ENCODE peak calls at places on chromosome 11, in ten cellular contexts. One of them, this sample, is unnamed.

GRCh38 chr11:27933992-27934829 is 173.7 kb downstream of the KIF18A start:
- DNase-seq in activated CD8-positive, alpha-beta T cell treated with anti-CD3 and anti-CD28 coated beads for 36 hours: no peak
- DNase-seq in Calu3: peak; percentile 4
- DNase-seq in fibroblast of lung: peak; percentile 100
- DNase-seq in breast epithelium: no peak
- DNase-seq in psoas muscle: no peak
- DNase-seq in astrocyte of the spinal cord: peak; percentile 98
- DNase-seq in CD8-positive, alpha-beta T cell: no peak
- DNase-seq in tibial artery: no peak
- DNase-seq in astrocyte of the cerebellum: peak; percentile 95
- DNase-seq in this sample: peak; percentile 4

GRCh38 chr11:46295312-46295995 is 18.0 kb downstream of the CREB3L1 start:
- DNase-seq in Calu3: no peak
- DNase-seq in breast epithelium: peak; percentile 53
- DNase-seq in tibial artery: peak; percentile 65
- DNase-seq in psoas muscle: peak; percentile 81
- DNase-seq in CD8-positive, alpha-beta T cell: peak; percentile 76
- DNase-seq in astrocyte of the spinal cord: peak; percentile 82
- DNase-seq in fibroblast of lung: peak; percentile 82
- DNase-seq in astrocyte of the cerebellum: no peak
- DNase-seq in activated CD8-positive, alpha-beta T cell treated with anti-CD3 and anti-CD28 coated beads for 36 hours: peak; percentile 73
- DNase-seq in this sample: peak; percentile 90

GRCh38 chr11:70901951-70902521 is 350.3 kb downstream of the SHANK2 start:
- DNase-seq in CD8-positive, alpha-beta T cell: no peak
- DNase-seq in Calu3: no peak
- DNase-seq in astrocyte of the spinal cord: no peak
- DNase-seq in psoas muscle: no peak
- DNase-seq in fibroblast of lung: no peak
- DNase-seq in breast epithelium: peak; percentile 40
- DNase-seq in astrocyte of the cerebellum: no peak
- DNase-seq in tibial artery: no peak
- DNase-seq in activated CD8-positive, alpha-beta T cell treated with anti-CD3 and anti-CD28 coated beads for 36 hours: no peak
- DNase-seq in this sample: no peak

GRCh38 chr11:44923080-44923479 is 27.6 kb downstream of the TP53I11 start:
- DNase-seq in psoas muscle: no peak
- DNase-seq in astrocyte of the spinal cord: no peak
- DNase-seq in activated CD8-positive, alpha-beta T cell treated with anti-CD3 and anti-CD28 coated beads for 36 hours: peak; percentile 25
- DNase-seq in breast epithelium: no peak
- DNase-seq in CD8-positive, alpha-beta T cell: no peak
- DNase-seq in tibial artery: no peak
- DNase-seq in Calu3: no peak
- DNase-seq in astrocyte of the cerebellum: no peak
- DNase-seq in fibroblast of lung: no peak
- DNase-seq in this sample: no peak

GRCh38 chr11:61718046-61718531 is 34.3 kb upstream of the MYRF start:
- DNase-seq in CD8-positive, alpha-beta T cell: no peak
- DNase-seq in psoas muscle: no peak
- DNase-seq in Calu3: no peak
- DNase-seq in fibroblast of lung: no peak
- DNase-seq in breast epithelium: no peak
- DNase-seq in tibial artery: no peak
- DNase-seq in astrocyte of the cerebellum: no peak
- DNase-seq in activated CD8-positive, alpha-beta T cell treated with anti-CD3 and anti-CD28 coated beads for 36 hours: no peak
- DNase-seq in astrocyte of the spinal cord: no peak
- DNase-seq in this sample: no peak

GRCh38 chr11:12893787-12894672 is 115.1 kb upstream of the RASSF10 start:
- DNase-seq in astrocyte of the cerebellum: peak; percentile 53
- DNase-seq in Calu3: peak; percentile 74
- DNase-seq in astrocyte of the spinal cord: peak; percentile 68
- DNase-seq in breast epithelium: peak; percentile 55
- DNase-seq in fibroblast of lung: peak; percentile 75
- DNase-seq in activated CD8-positive, alpha-beta T cell treated with anti-CD3 and anti-CD28 coated beads for 36 hours: peak; percentile 74
- DNase-seq in psoas muscle: peak; percentile 49
- DNase-seq in tibial artery: peak; percentile 55
- DNase-seq in CD8-positive, alpha-beta T cell: peak; percentile 41
- DNase-seq in this sample: peak; percentile 78

GRCh38 chr11:11983427-11983826 is 25.0 kb downstream of the DKK3 start:
- DNase-seq in tibial artery: no peak
- DNase-seq in activated CD8-positive, alpha-beta T cell treated with anti-CD3 and anti-CD28 coated beads for 36 hours: no peak
- DNase-seq in astrocyte of the spinal cord: no peak
- DNase-seq in astrocyte of the cerebellum: no peak
- DNase-seq in CD8-positive, alpha-beta T cell: no peak
- DNase-seq in fibroblast of lung: no peak
- DNase-seq in psoas muscle: no peak
- DNase-seq in breast epithelium: no peak
- DNase-seq in Calu3: no peak
- DNase-seq in this sample: no peak

GRCh38 chr11:86064236-86064803 is 4.6 kb downstream of the PICALM start:
- DNase-seq in tibial artery: no peak
- DNase-seq in astrocyte of the cerebellum: no peak
- DNase-seq in astrocyte of the spinal cord: no peak
- DNase-seq in Calu3: no peak
- DNase-seq in activated CD8-positive, alpha-beta T cell treated with anti-CD3 and anti-CD28 coated beads for 36 hours: no peak
- DNase-seq in breast epithelium: no peak
- DNase-seq in fibroblast of lung: peak; percentile 49
- DNase-seq in psoas muscle: no peak
- DNase-seq in CD8-positive, alpha-beta T cell: no peak
- DNase-seq in this sample: no peak

GRCh38 chr11:84899740-84900139 is 727.4 kb downstream of the DLG2 start:
- DNase-seq in fibroblast of lung: peak; percentile 61
- DNase-seq in CD8-positive, alpha-beta T cell: no peak
- DNase-seq in astrocyte of the spinal cord: peak; percentile 7
- DNase-seq in tibial artery: no peak
- DNase-seq in Calu3: no peak
- DNase-seq in astrocyte of the cerebellum: no peak
- DNase-seq in activated CD8-positive, alpha-beta T cell treated with anti-CD3 and anti-CD28 coated beads for 36 hours: no peak
- DNase-seq in psoas muscle: no peak
- DNase-seq in breast epithelium: no peak
- DNase-seq in this sample: no peak

GRCh38 chr11:73149105-73149504 is 7.0 kb upstream of the FCHSD2 start:
- DNase-seq in fibroblast of lung: no peak
- DNase-seq in activated CD8-positive, alpha-beta T cell treated with anti-CD3 and anti-CD28 coated beads for 36 hours: no peak
- DNase-seq in tibial artery: no peak
- DNase-seq in astrocyte of the spinal cord: no peak
- DNase-seq in breast epithelium: no peak
- DNase-seq in CD8-positive, alpha-beta T cell: no peak
- DNase-seq in psoas muscle: no peak
- DNase-seq in Calu3: no peak
- DNase-seq in astrocyte of the cerebellum: no peak
- DNase-seq in this sample: no peak

GRCh38 chr11:73147771-73148681 is 5.9 kb upstream of the FCHSD2 start:
- DNase-seq in activated CD8-positive, alpha-beta T cell treated with anti-CD3 and anti-CD28 coated beads for 36 hours: no peak
- DNase-seq in CD8-positive, alpha-beta T cell: no peak
- DNase-seq in breast epithelium: no peak
- DNase-seq in astrocyte of the spinal cord: no peak
- DNase-seq in Calu3: no peak
- DNase-seq in fibroblast of lung: no peak
- DNase-seq in tibial artery: peak; percentile 28
- DNase-seq in astrocyte of the cerebellum: no peak
- DNase-seq in psoas muscle: peak; percentile 48
- DNase-seq in this sample: no peak

GRCh38 chr11:73142128-73142377 is at the start of gene FCHSD2:
- DNase-seq in fibroblast of lung: no peak
- DNase-seq in astrocyte of the spinal cord: no peak
- DNase-seq in tibial artery: no peak
- DNase-seq in CD8-positive, alpha-beta T cell: no peak
- DNase-seq in Calu3: no peak
- DNase-seq in breast epithelium: no peak
- DNase-seq in activated CD8-positive, alpha-beta T cell treated with anti-CD3 and anti-CD28 coated beads for 36 hours: no peak
- DNase-seq in psoas muscle: no peak
- DNase-seq in astrocyte of the cerebellum: no peak
- DNase-seq in this sample: no peak

GRCh38 chr11:73143126-73143838 is 1.2 kb upstream of the FCHSD2 start:
- DNase-seq in psoas muscle: no peak
- DNase-seq in tibial artery: no peak
- DNase-seq in astrocyte of the spinal cord: no peak
- DNase-seq in CD8-positive, alpha-beta T cell: no peak
- DNase-seq in Calu3: no peak
- DNase-seq in breast epithelium: no peak
- DNase-seq in astrocyte of the cerebellum: no peak
- DNase-seq in fibroblast of lung: peak; percentile 20
- DNase-seq in activated CD8-positive, alpha-beta T cell treated with anti-CD3 and anti-CD28 coated beads for 36 hours: peak; percentile 20
- DNase-seq in this sample: no peak

DNA sequence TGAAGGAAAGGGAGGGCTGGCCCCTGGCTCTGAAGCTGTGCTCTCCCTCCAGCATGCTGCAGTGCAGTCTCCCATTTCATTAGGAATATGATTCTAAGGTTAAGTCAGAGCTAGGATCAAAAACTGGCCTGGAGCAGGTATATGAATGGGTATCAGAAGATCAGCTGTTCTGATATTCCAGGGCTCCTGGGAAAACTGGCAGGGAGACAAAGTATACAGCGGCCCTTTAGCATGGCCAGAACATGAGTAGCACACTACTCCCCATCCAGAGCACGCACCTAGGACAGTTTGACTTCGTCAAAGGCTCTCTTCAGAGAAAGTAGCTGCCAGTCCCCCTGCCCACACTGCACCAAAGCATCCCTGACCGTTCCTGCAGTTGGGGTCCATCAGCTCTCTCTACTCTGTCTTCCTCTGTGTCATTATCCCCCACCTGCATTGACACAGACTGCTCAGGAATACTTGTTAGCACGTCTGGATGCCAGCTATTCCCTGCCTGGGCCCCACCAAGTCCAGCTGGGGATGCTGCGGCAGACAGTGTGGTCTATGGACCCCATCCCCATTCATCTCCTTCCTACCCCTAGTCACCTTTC is 4.0 kb upstream of the FCHSD2 start:
- DNase-seq in CD8-positive, alpha-beta T cell: no peak
- DNase-seq in astrocyte of the cerebellum: no peak
- DNase-seq in Calu3: no peak
- DNase-seq in tibial artery: no peak
- DNase-seq in psoas muscle: no peak
- DNase-seq in activated CD8-positive, alpha-beta T cell treated with anti-CD3 and anti-CD28 coated beads for 36 hours: no peak
- DNase-seq in breast epithelium: no peak
- DNase-seq in fibroblast of lung: no peak
- DNase-seq in astrocyte of the spinal cord: no peak
- DNase-seq in this sample: no peak
- TF ChIP-seq CTCF in CD8-positive, alpha-beta T cell: no peak
- TF ChIP-seq CTCF in astrocyte of the cerebellum: no peak
- TF ChIP-seq CTCF in Calu3: no peak
- TF ChIP-seq CTCF in tibial artery: no peak
- TF ChIP-seq CTCF in psoas muscle: no peak
- TF ChIP-seq CTCF in activated CD8-positive, alpha-beta T cell treated with anti-CD3 and anti-CD28 coated beads for 36 hours: no peak
- TF ChIP-seq CTCF in breast epithelium: no peak
- TF ChIP-seq CTCF in fibroblast of lung: no peak
- TF ChIP-seq CTCF in astrocyte of the spinal cord: no peak
- TF ChIP-seq CTCF in this sample: no peak

DNA sequence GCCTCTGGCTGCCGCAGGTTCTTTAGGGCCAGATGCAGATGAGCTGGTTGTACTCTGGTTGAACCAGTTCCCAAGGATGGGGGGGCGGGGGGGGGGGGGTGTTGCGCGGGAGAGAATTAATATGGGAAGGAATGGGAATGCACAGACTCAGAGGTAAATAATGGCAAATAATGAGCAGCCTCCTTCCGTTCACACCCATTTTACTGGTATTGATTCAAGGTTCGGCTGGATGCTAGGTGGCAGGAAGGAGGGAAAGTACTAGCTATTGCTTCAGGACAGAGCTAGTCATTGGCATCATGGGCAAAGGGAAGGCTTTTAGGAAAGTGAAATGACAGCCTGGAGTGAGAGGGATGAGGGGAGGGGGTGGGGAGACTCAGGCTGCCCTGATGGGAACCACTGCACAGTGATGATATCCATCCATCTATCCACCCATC is at the start of gene VSTM5:
- DNase-seq in astrocyte of the cerebellum: no peak
- DNase-seq in astrocyte of the spinal cord: no peak
- DNase-seq in Calu3: no peak
- DNase-seq in CD8-positive, alpha-beta T cell: no peak
- DNase-seq in tibial artery: no peak
- DNase-seq in activated CD8-positive, alpha-beta T cell treated with anti-CD3 and anti-CD28 coated beads for 36 hours: no peak
- DNase-seq in breast epithelium: no peak
- DNase-seq in fibroblast of lung: no peak
- DNase-seq in psoas muscle: no peak
- DNase-seq in this sample: no peak
- TF ChIP-seq CTCF in astrocyte of the cerebellum: no peak
- TF ChIP-seq CTCF in astrocyte of the spinal cord: no peak
- TF ChIP-seq CTCF in Calu3: no peak
- TF ChIP-seq CTCF in CD8-positive, alpha-beta T cell: no peak
- TF ChIP-seq CTCF in tibial artery: no peak
- TF ChIP-seq CTCF in activated CD8-positive, alpha-beta T cell treated with anti-CD3 and anti-CD28 coated beads for 36 hours: no peak
- TF ChIP-seq CTCF in breast epithelium: no peak
- TF ChIP-seq CTCF in fibroblast of lung: no peak
- TF ChIP-seq CTCF in psoas muscle: no peak
- TF ChIP-seq CTCF in this sample: no peak

DNA sequence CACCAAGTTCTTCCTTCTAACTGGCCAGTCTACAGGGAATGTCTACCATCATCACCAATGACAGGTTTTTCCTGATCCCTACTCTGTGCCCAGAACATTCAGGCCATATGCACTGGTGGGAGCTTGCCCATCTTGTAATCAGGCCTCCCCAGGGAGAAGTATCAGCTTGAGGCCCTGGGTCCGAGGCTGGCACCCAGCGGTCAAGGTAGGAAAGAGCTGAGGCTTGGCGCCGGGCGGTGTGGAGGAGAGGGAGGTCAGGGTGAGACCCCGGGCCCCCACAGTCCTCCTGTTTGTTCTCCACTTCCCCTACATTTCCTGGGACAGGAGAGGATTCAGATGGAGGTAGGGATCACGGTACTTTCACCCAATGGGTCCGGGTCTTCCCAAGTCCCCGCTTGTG is 15.5 kb downstream of the TSKU start:
- DNase-seq in CD8-positive, alpha-beta T cell: no peak
- DNase-seq in breast epithelium: no peak
- DNase-seq in psoas muscle: no peak
- DNase-seq in astrocyte of the spinal cord: no peak
- DNase-seq in astrocyte of the cerebellum: no peak
- DNase-seq in activated CD8-positive, alpha-beta T cell treated with anti-CD3 and anti-CD28 coated beads for 36 hours: no peak
- DNase-seq in fibroblast of lung: no peak
- DNase-seq in tibial artery: peak; percentile 40
- DNase-seq in Calu3: no peak
- DNase-seq in this sample: no peak
- TF ChIP-seq CTCF in CD8-positive, alpha-beta T cell: no peak
- TF ChIP-seq CTCF in breast epithelium: no peak
- TF ChIP-seq CTCF in psoas muscle: no peak
- TF ChIP-seq CTCF in astrocyte of the spinal cord: no peak
- TF ChIP-seq CTCF in astrocyte of the cerebellum: no peak
- TF ChIP-seq CTCF in activated CD8-positive, alpha-beta T cell treated with anti-CD3 and anti-CD28 coated beads for 36 hours: no peak
- TF ChIP-seq CTCF in fibroblast of lung: no peak
- TF ChIP-seq CTCF in tibial artery: no peak
- TF ChIP-seq CTCF in Calu3: no peak
- TF ChIP-seq CTCF in this sample: no peak

DNA sequence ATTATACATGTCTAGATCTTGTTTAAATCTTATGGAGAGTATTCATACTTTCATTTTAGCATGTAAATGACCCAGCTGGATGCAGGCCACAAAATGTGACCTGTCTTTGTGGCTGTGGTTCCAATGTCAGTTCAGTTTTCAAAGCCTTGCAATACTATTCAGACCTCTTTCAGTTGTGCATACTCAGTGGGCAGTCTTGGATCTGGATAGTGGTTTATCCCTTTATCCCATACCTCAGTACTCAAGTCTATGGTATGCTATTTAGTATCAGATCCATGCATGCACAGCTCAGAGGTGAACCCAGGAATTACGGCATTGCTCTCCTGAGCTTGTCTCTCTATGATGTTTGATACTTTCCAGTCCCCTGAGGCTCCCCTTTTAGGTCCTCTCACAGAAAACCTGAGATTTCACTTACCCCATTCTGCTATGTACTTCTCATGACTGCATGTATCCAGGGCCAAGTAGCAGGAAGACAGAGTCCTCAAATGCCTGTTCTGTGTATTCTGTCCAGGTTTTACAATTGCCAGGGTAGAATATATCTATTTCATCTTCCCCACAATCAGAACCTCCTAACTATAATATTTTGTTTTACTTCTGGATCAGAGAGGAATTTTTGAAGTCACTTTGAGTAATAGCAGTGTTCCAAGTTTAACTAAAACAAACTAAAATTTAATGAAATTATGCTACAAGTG is 6.9 kb upstream of the P4HA3 start:
- DNase-seq in CD8-positive, alpha-beta T cell: no peak
- DNase-seq in activated CD8-positive, alpha-beta T cell treated with anti-CD3 and anti-CD28 coated beads for 36 hours: no peak
- DNase-seq in Calu3: no peak
- DNase-seq in astrocyte of the cerebellum: peak; percentile 89
- DNase-seq in astrocyte of the spinal cord: peak; percentile 88
- DNase-seq in fibroblast of lung: peak; percentile 86
- DNase-seq in psoas muscle: no peak
- DNase-seq in breast epithelium: no peak
- DNase-seq in tibial artery: no peak
- DNase-seq in this sample: no peak
- TF ChIP-seq CTCF in CD8-positive, alpha-beta T cell: no peak
- TF ChIP-seq CTCF in activated CD8-positive, alpha-beta T cell treated with anti-CD3 and anti-CD28 coated beads for 36 hours: no peak
- TF ChIP-seq CTCF in Calu3: no peak
- TF ChIP-seq CTCF in astrocyte of the cerebellum: peak; percentile 40
- TF ChIP-seq CTCF in astrocyte of the spinal cord: no peak
- TF ChIP-seq CTCF in fibroblast of lung: no peak
- TF ChIP-seq CTCF in psoas muscle: no peak
- TF ChIP-seq CTCF in breast epithelium: no peak
- TF ChIP-seq CTCF in tibial artery: no peak
- TF ChIP-seq CTCF in this sample: no peak

This sample was measured in nephron progenitor cell.